ENCODE peak calls at places on chromosomes 1 and 21, in seven cellular contexts. One of them, this sample, is unnamed.

GRCh38 chr1:61142726-61143500 is 60.6 kb downstream of the NFIA start:
- DNase-seq in uterus: no peak
- DNase-seq in prostate gland: peak
- DNase-seq in adrenal gland: no peak
- DNase-seq in ovary: peak
- DNase-seq in heart left ventricle: no peak
- DNase-seq in HCT116: no peak
- DNase-seq in this sample: no peak

GRCh38 chr1:98897046-98897445 is 107.6 kb downstream of the PLPPR5 start:
- DNase-seq in HCT116: no peak
- DNase-seq in ovary: no peak
- DNase-seq in uterus: no peak
- DNase-seq in adrenal gland: no peak
- DNase-seq in prostate gland: no peak
- DNase-seq in heart left ventricle: no peak
- DNase-seq in this sample: no peak

GRCh38 chr1:163163861-163164582 is 38.7 kb downstream of the RGS5 start:
- DNase-seq in uterus: no peak
- DNase-seq in heart left ventricle: no peak
- DNase-seq in adrenal gland: no peak
- DNase-seq in prostate gland: no peak
- DNase-seq in HCT116: no peak
- DNase-seq in ovary: no peak
- DNase-seq in this sample: no peak

GRCh38 chr1:90719321-90720136 is 2.4 kb upstream of the BARHL2 start:
- DNase-seq in uterus: no peak
- DNase-seq in prostate gland: no peak
- DNase-seq in adrenal gland: no peak
- DNase-seq in ovary: no peak
- DNase-seq in heart left ventricle: no peak
- DNase-seq in HCT116: no peak
- DNase-seq in this sample: no peak

GRCh38 chr1:14339288-14339687 is 259.2 kb upstream of the KAZN start:
- DNase-seq in HCT116: no peak
- DNase-seq in heart left ventricle: no peak
- DNase-seq in prostate gland: no peak
- DNase-seq in ovary: no peak
- DNase-seq in uterus: no peak
- DNase-seq in adrenal gland: no peak
- DNase-seq in this sample: no peak

GRCh38 chr1:66350001-66350547 is 183.9 kb upstream of the SGIP1 start:
- DNase-seq in heart left ventricle: peak
- DNase-seq in uterus: no peak
- DNase-seq in ovary: no peak
- DNase-seq in prostate gland: peak
- DNase-seq in adrenal gland: peak
- DNase-seq in HCT116: peak
- DNase-seq in this sample: no peak

GRCh38 chr1:106494646-106495045 is 561.8 kb upstream of the PRMT6 start:
- DNase-seq in prostate gland: no peak
- DNase-seq in uterus: no peak
- DNase-seq in ovary: no peak
- DNase-seq in adrenal gland: no peak
- DNase-seq in HCT116: no peak
- DNase-seq in heart left ventricle: no peak
- DNase-seq in this sample: no peak

GRCh38 chr1:24190970-24191570 is 4.0 kb upstream of the IFNLR1 start:
- DNase-seq in HCT116: no peak
- DNase-seq in uterus: no peak
- DNase-seq in adrenal gland: no peak
- DNase-seq in heart left ventricle: no peak
- DNase-seq in ovary: no peak
- DNase-seq in prostate gland: no peak
- DNase-seq in this sample: no peak

GRCh38 chr1:101239095-101240040 is 2.5 kb downstream of the S1PR1 start:
- DNase-seq in prostate gland: no peak
- DNase-seq in heart left ventricle: peak
- DNase-seq in HCT116: no peak
- DNase-seq in adrenal gland: no peak
- DNase-seq in uterus: no peak
- DNase-seq in ovary: no peak
- DNase-seq in this sample: no peak

GRCh38 chr1:66352783-66353182 is 181.2 kb upstream of the SGIP1 start:
- DNase-seq in uterus: no peak
- DNase-seq in ovary: no peak
- DNase-seq in HCT116: no peak
- DNase-seq in adrenal gland: no peak
- DNase-seq in prostate gland: no peak
- DNase-seq in heart left ventricle: no peak
- DNase-seq in this sample: no peak

GRCh38 chr1:6833804-6834203 is 48.5 kb downstream of the CAMTA1 start:
- DNase-seq in prostate gland: no peak
- DNase-seq in heart left ventricle: no peak
- DNase-seq in ovary: no peak
- DNase-seq in adrenal gland: no peak
- DNase-seq in HCT116: no peak
- DNase-seq in uterus: no peak
- DNase-seq in this sample: no peak

GRCh38 chr1:51264470-51264869 is 28.4 kb downstream of the RNF11 start:
- DNase-seq in adrenal gland: no peak
- DNase-seq in uterus: no peak
- DNase-seq in heart left ventricle: no peak
- DNase-seq in HCT116: peak
- DNase-seq in prostate gland: no peak
- DNase-seq in ovary: no peak
- DNase-seq in this sample: no peak

GRCh38 chr1:111620412-111620971 is 903 bp downstream of the RAP1A start:
- DNase-seq in ovary: no peak
- DNase-seq in uterus: no peak
- DNase-seq in prostate gland: no peak
- DNase-seq in HCT116: no peak
- DNase-seq in adrenal gland: no peak
- DNase-seq in heart left ventricle: no peak
- DNase-seq in this sample: no peak

GRCh38 chr1:241323510-241323909 is 33.5 kb downstream of the RGS7 start:
- DNase-seq in ovary: peak
- DNase-seq in HCT116: no peak
- DNase-seq in heart left ventricle: no peak
- DNase-seq in adrenal gland: peak
- DNase-seq in uterus: no peak
- DNase-seq in prostate gland: no peak
- DNase-seq in this sample: no peak

GRCh38 chr1:39196244-39197215 is 8.0 kb upstream of the MACF1 start:
- DNase-seq in prostate gland: no peak
- DNase-seq in adrenal gland: no peak
- DNase-seq in HCT116: no peak
- DNase-seq in heart left ventricle: no peak
- DNase-seq in ovary: no peak
- DNase-seq in uterus: no peak
- DNase-seq in this sample: no peak

GRCh38 chr1:21022279-21023040 is 154.2 kb downstream of the EIF4G3 start:
- DNase-seq in adrenal gland: peak
- DNase-seq in uterus: peak
- DNase-seq in prostate gland: peak
- DNase-seq in ovary: no peak
- DNase-seq in HCT116: peak
- DNase-seq in heart left ventricle: no peak
- DNase-seq in this sample: peak

GRCh38 chr1:56578963-56579875 is at the start of gene PLPP3:
- DNase-seq in heart left ventricle: peak
- DNase-seq in HCT116: peak
- DNase-seq in prostate gland: peak
- DNase-seq in uterus: peak
- DNase-seq in adrenal gland: peak
- DNase-seq in ovary: peak
- DNase-seq in this sample: peak

GRCh38 chr1:3515774-3516480 is 61.5 kb downstream of the ARHGEF16 start:
- DNase-seq in prostate gland: peak
- DNase-seq in ovary: no peak
- DNase-seq in adrenal gland: no peak
- DNase-seq in uterus: no peak
- DNase-seq in HCT116: no peak
- DNase-seq in heart left ventricle: no peak
- DNase-seq in this sample: no peak

GRCh38 chr1:207309775-207310273 is 11.7 kb upstream of the CD55 start:
- DNase-seq in HCT116: peak
- DNase-seq in ovary: no peak
- DNase-seq in prostate gland: peak
- DNase-seq in adrenal gland: peak
- DNase-seq in uterus: no peak
- DNase-seq in heart left ventricle: no peak
- DNase-seq in this sample: no peak

GRCh38 chr21:14706712-14707111 is 160.6 kb upstream of the SAMSN1 start:
- DNase-seq in adrenal gland: no peak
- DNase-seq in heart left ventricle: no peak
- DNase-seq in HCT116: no peak
- DNase-seq in ovary: no peak
- DNase-seq in prostate gland: no peak
- DNase-seq in uterus: no peak
- DNase-seq in this sample: no peak

GRCh38 chr1:77687519-77687906 is 5.1 kb upstream of the ZZZ3 start:
- DNase-seq in adrenal gland: peak
- DNase-seq in prostate gland: no peak
- DNase-seq in HCT116: peak
- DNase-seq in heart left ventricle: no peak
- DNase-seq in ovary: peak
- DNase-seq in uterus: no peak
- DNase-seq in this sample: no peak

GRCh38 chr1:20787775-20788488 is 825 bp upstream of the HP1BP3 start:
- DNase-seq in ovary: no peak
- DNase-seq in adrenal gland: no peak
- DNase-seq in uterus: no peak
- DNase-seq in prostate gland: no peak
- DNase-seq in heart left ventricle: no peak
- DNase-seq in HCT116: no peak
- DNase-seq in this sample: no peak

DNA sequence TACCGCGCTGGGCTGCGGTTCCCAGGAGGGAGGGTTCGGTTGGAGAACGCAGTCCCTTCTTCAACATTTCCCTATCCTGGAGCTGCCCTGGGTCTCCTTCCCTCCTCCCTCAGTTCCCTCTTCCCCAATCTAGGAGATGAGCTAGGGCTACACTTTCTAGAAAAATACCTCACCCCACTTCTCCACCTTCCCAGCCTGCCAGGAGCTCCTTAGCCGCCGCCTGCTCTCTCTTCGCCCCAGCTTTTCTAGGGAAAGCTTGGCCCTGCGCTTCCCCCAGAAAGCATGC is 484 bp upstream of the ADAMTS1 start:
- DNase-seq in HCT116: no peak
- DNase-seq in uterus: no peak
- DNase-seq in adrenal gland: no peak
- DNase-seq in prostate gland: no peak
- DNase-seq in ovary: no peak
- DNase-seq in heart left ventricle: peak
- DNase-seq in this sample: no peak
- H3K4me3 ChIP-seq in HCT116: no peak
- H3K4me3 ChIP-seq in uterus: peak
- H3K4me3 ChIP-seq in adrenal gland: peak
- H3K4me3 ChIP-seq in prostate gland: peak
- H3K4me3 ChIP-seq in ovary: peak
- H3K4me3 ChIP-seq in heart left ventricle: peak
- H3K4me3 ChIP-seq in this sample: peak

GRCh38 chr1:197774691-197775281 is 494 bp downstream of the DENND1B start:
- DNase-seq in HCT116: no peak
- DNase-seq in ovary: peak
- DNase-seq in uterus: peak
- DNase-seq in adrenal gland: peak
- DNase-seq in prostate gland: peak
- DNase-seq in heart left ventricle: peak
- DNase-seq in this sample: no peak

GRCh38 chr1:197773856-197774255 is 1.4 kb downstream of the DENND1B start:
- DNase-seq in ovary: no peak
- DNase-seq in heart left ventricle: no peak
- DNase-seq in prostate gland: no peak
- DNase-seq in uterus: no peak
- DNase-seq in adrenal gland: no peak
- DNase-seq in HCT116: no peak
- DNase-seq in this sample: no peak

GRCh38 chr1:197778326-197778922 is 3.1 kb upstream of the DENND1B start:
- DNase-seq in heart left ventricle: no peak
- DNase-seq in uterus: no peak
- DNase-seq in HCT116: no peak
- DNase-seq in ovary: no peak
- DNase-seq in adrenal gland: no peak
- DNase-seq in prostate gland: no peak
- DNase-seq in this sample: no peak

GRCh38 chr1:197776348-197777082 is 1.2 kb upstream of the DENND1B start:
- DNase-seq in uterus: no peak
- DNase-seq in HCT116: peak
- DNase-seq in adrenal gland: no peak
- DNase-seq in prostate gland: no peak
- DNase-seq in heart left ventricle: no peak
- DNase-seq in ovary: no peak
- DNase-seq in this sample: no peak

GRCh38 chr1:197775282-197776262 is at the start of gene DENND1B:
- DNase-seq in HCT116: peak
- DNase-seq in uterus: peak
- DNase-seq in prostate gland: peak
- DNase-seq in adrenal gland: peak
- DNase-seq in heart left ventricle: peak
- DNase-seq in ovary: peak
- DNase-seq in this sample: peak
- TF ChIP-seq POLR2A in HCT116: no peak
- TF ChIP-seq POLR2A in uterus: no peak
- TF ChIP-seq POLR2A in prostate gland: peak
- TF ChIP-seq POLR2A in adrenal gland: no peak
- TF ChIP-seq POLR2A in heart left ventricle: peak
- TF ChIP-seq POLR2A in ovary: no peak
- TF ChIP-seq POLR2A in this sample: no peak

GRCh38 chr1:8398677-8399076 is 80.8 kb downstream of the SLC45A1 start:
- DNase-seq in uterus: no peak
- DNase-seq in HCT116: no peak
- DNase-seq in adrenal gland: no peak
- DNase-seq in heart left ventricle: no peak
- DNase-seq in ovary: no peak
- DNase-seq in prostate gland: no peak
- DNase-seq in this sample: no peak
- TF ChIP-seq CTCF in uterus: no peak
- TF ChIP-seq CTCF in HCT116: no peak
- TF ChIP-seq CTCF in adrenal gland: peak
- TF ChIP-seq CTCF in heart left ventricle: peak
- TF ChIP-seq CTCF in ovary: no peak
- TF ChIP-seq CTCF in prostate gland: no peak
- TF ChIP-seq CTCF in this sample: no peak

DNA sequence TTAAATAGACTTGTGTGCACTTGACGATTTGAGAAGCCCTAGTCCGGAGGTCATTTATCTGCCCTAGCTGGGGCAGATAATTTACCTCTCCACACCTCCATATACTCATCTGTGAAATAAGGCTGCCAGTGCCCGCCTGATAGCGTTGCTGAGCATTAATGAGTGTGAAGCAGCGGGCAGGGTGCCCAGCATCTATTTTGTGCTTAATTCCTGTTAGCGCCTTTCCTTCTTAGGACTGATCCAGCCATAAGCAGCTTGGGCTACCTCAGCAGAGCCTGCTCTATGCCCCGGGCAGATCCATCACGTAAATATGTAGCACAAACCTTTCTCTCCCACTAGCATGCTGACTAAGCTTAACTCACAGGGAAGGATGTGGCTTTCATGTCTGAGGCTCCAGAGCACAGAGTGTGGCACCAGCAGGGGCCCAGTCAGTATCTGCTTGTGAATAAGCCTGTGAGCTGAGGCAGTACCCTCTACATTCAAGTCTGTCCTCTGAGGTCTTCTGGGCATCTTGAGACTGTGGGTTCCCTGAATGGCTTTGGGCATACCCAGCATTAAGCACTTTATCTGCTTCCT is 21.5 kb upstream of the RNF187 start:
- DNase-seq in prostate gland: no peak
- DNase-seq in HCT116: no peak
- DNase-seq in uterus: no peak
- DNase-seq in adrenal gland: no peak
- DNase-seq in heart left ventricle: no peak
- DNase-seq in ovary: no peak
- DNase-seq in this sample: peak
- H3K4me3 ChIP-seq in prostate gland: no peak
- H3K4me3 ChIP-seq in HCT116: no peak
- H3K4me3 ChIP-seq in uterus: no peak
- H3K4me3 ChIP-seq in adrenal gland: no peak
- H3K4me3 ChIP-seq in heart left ventricle: no peak
- H3K4me3 ChIP-seq in ovary: no peak
- H3K4me3 ChIP-seq in this sample: no peak

This sample was measured in lower leg skin.